ENCODE peak calls at places on chromosome 10, in four cellular contexts. B, N, P and R are unnamed samples.

GRCh38 chr10:133420579-133420978 is 3.8 kb downstream of the SPRN start:
- DNase-seq in B (no peak), N (no peak), P (no peak), R (no peak)

GRCh38 chr10:112852308-112852707 is 97.7 kb upstream of the TCF7L2 start:
- DNase-seq in B (no peak), N (no peak), P (no peak), R (no peak)

GRCh38 chr10:3790272-3790671 is 5.3 kb upstream of the KLF6 start:
- DNase-seq in B (no peak), N (no peak), P (no peak), R (no peak)

GRCh38 chr10:110793128-110793812 is 78.5 kb upstream of the PDCD4 start:
- DNase-seq in B (no peak), N (no peak), P (no peak), R (no peak)

GRCh38 chr10:132921818-132922807 is 20.3 kb downstream of the CFAP46 start:
- DNase-seq in B (no peak), N (no peak), P (no peak), R (no peak)

GRCh38 chr10:96211775-96212174 is 59.6 kb downstream of the BLNK start:
- DNase-seq in B (no peak), N (no peak), P (no peak), R (no peak)

GRCh38 chr10:86953747-86954680 is 3.4 kb downstream of the MMRN2 start:
- DNase-seq in B (peak; percentile 42), N (no peak), P (no peak), R (peak; percentile 87)

GRCh38 chr10:15084502-15084922 is 4.1 kb downstream of the ACBD7 start:
- DNase-seq in B (peak; percentile 92), N (no peak), P (peak; percentile 81), R (peak; percentile 97)

GRCh38 chr10:11016959-11017574 is 605 bp upstream of the CELF2 start:
- DNase-seq in B (no peak), N (no peak), P (no peak), R (no peak)

GRCh38 chr10:59687657-59688056 is 22.0 kb downstream of the SLC16A9 start:
- DNase-seq in B (no peak), N (no peak), P (no peak), R (no peak)

GRCh38 chr10:51879238-51879637 is 179.8 kb upstream of the CSTF2T start:
- DNase-seq in B (peak; percentile 100), N (no peak), P (peak; percentile 54), R (peak; percentile 94)

GRCh38 chr10:42991442-42992098 is 85.3 kb upstream of the RET start:
- DNase-seq in B (no peak), N (no peak), P (no peak), R (no peak)

GRCh38 chr10:22648547-22648961 is 65.8 kb downstream of the PIP4K2A start:
- DNase-seq in B (peak; percentile 94), N (no peak), P (no peak), R (peak; percentile 71)

GRCh38 chr10:70576803-70577517 is 25.6 kb downstream of the PRF1 start:
- DNase-seq in B (no peak), N (no peak), P (no peak), R (no peak)

GRCh38 chr10:48495282-48496045 is 109.4 kb downstream of the ARHGAP22 start:
- DNase-seq in B (no peak), N (no peak), P (no peak), R (no peak)

GRCh38 chr10:69449841-69450240 is 1.4 kb upstream of the TSPAN15 start:
- DNase-seq in B (peak; percentile 66), N (no peak), P (peak; percentile 21), R (peak; percentile 89)

GRCh38 chr10:102524746-102525145 is 21.0 kb downstream of the SUFU start:
- DNase-seq in B (no peak), N (no peak), P (no peak), R (no peak)

GRCh38 chr10:102517553-102517952 is 13.8 kb downstream of the SUFU start:
- DNase-seq in B (peak; percentile 70), N (no peak), P (no peak), R (peak; percentile 50)

GRCh38 chr10:102523250-102524029 is 19.7 kb downstream of the SUFU start:
- DNase-seq in B (peak; percentile 64), N (no peak), P (no peak), R (peak; percentile 17)

GRCh38 chr10:102519246-102519805 is 15.6 kb downstream of the SUFU start:
- DNase-seq in B (peak; percentile 83), N (no peak), P (no peak), R (no peak)

DNA sequence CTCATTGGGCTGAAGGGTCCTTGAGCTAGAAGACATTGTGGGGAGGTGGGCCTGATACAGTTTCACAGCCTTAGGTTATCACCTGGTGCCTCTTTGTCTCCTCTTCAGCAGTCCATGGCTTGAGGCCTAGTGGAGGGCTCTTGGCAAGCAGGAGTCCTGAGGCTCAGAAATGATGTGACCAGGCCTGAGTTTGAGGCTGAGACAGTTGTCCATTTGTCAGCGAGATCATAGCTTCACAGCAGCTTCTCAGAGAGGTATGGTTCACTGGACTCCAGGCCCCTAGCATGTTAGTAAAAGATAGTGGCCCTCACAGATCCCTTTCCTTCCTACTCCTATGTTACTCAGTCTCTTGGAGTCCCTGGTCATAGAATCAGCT is 19.1 kb downstream of the SUFU start:
- DNase-seq in B (no peak), N (no peak), P (no peak), R (no peak)
- H3K4me3 ChIP-seq in B (no peak overlapping the region), N (no peak overlapping the region), P (no peak overlapping the region), R (no peak overlapping the region)

GRCh38 chr10:27225011-27225590 is 15.5 kb downstream of the ACBD5 start:
- DNase-seq in B (no peak), N (no peak), P (no peak), R (no peak)

GRCh38 chr10:27225642-27226257 is 14.8 kb downstream of the ACBD5 start:
- DNase-seq in B (no peak), N (no peak), P (no peak), R (no peak)

DNA sequence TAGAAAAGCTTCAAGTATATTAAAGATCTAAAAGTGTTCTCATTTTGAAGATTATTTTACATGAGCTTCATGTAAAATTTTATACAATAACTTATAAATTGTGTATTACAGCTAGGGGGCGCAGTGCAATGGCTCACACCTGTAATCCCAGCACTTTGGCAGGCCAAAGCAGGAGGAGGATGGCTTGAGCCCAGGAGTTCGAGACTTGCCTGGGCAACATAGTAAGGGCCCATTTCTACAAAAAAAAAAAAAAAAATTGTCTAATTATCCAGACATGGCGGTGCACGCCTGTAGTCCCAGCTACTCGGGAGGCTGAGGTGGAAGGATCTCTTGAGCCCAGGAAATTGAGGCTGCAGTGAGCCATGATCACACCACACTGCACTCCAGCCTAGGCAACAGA is 16.6 kb downstream of the ACBD5 start:
- DNase-seq in B (peak; percentile 37), N (no peak), P (peak; percentile 61), R (peak; percentile 45)
- TF ChIP-seq CTCF in B (peak; percentile 54), N (no peak), P (peak; percentile 50), R (peak; percentile 50)

DNA sequence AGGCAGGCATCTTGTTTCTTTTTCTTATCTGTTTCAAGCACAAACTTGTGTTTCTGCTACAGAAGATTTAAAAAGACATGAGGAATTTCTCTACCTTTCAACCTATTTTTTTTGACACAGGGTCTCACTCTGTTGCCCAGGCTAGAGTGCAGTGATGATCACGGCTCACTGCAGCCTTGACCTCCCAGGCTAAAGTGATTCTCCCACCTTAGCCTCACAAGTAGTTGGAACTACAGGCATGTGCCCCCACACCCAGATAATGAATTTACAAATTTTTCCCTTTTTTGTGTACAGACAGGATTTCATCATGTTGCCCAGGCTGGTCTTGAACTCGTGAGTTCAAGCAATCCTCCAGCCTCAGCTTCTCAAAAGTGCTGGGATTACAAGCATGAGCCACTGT is 25.1 kb downstream of the DNMBP start:
- DNase-seq in B (no peak), N (no peak), P (no peak), R (no peak)
- H3K4me3 ChIP-seq in B (peak overlapping the region; percentile 3), N (no peak overlapping the region), P (no peak overlapping the region), R (peak overlapping the region; percentile 33)

DNA sequence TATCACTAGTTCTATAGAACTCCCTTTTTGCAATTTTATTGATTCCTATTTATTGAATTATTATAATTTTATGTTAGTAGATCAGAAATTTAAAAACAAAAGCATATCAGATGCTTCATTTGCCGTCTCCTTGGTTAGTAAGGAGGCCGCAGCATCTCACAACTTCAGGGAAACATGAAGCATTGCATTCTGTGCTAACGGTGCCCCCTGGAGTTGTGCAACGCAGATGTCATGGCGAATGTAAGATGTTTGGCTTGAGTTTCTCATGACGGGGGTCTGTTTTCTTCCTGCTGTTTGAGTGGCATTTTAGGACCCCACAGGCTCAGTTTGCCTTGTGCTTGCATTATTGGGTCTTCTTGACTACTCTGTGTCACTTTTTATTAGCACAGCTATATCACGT is 124.8 kb downstream of the CNNM2 start:
- DNase-seq in B (no peak), N (no peak), P (no peak), R (no peak)
- TF ChIP-seq CTCF in B (no peak), N (no peak), P (no peak), R (no peak)

GRCh38 chr10:33163941-33164824 is 170.3 kb downstream of the NRP1 start:
- DNase-seq in B (peak; percentile 55), N (no peak), P (no peak), R (no peak)
- H3K4me3 ChIP-seq in B (no peak overlapping the region), N (no peak overlapping the region), P (no peak overlapping the region), R (no peak overlapping the region)

GRCh38 chr10:100438674-100439315 is 24.0 kb upstream of the WNT8B start:
- DNase-seq in B (no peak), N (no peak), P (no peak), R (no peak)

GRCh38 chr10:100447648-100448047 is 15.2 kb upstream of the WNT8B start:
- DNase-seq in B (no peak), N (no peak), P (no peak), R (no peak)

GRCh38 chr10:100446130-100446761 is 16.6 kb upstream of the WNT8B start:
- DNase-seq in B (no peak), N (no peak), P (no peak), R (no peak)

GRCh38 chr10:100442548-100442947 is 20.3 kb upstream of the WNT8B start:
- DNase-seq in B (no peak), N (no peak), P (no peak), R (no peak)
- TF ChIP-seq CTCF in B (no peak), N (no peak), P (no peak), R (no peak)

GRCh38 chr10:18606051-18606730 is 45.2 kb downstream of the NSUN6 start:
- DNase-seq in B (no peak), N (no peak), P (no peak), R (no peak)
- H3K4me3 ChIP-seq in B (no peak overlapping the region), N (no peak overlapping the region), P (no peak overlapping the region), R (no peak overlapping the region)